ENCODE peak calls at places on chromosomes 2 and 18, in ten cellular contexts. D is spleen; S is heart right ventricle; W is A549; C is aorta; V is MM.1S; K is iPS DF 6.9; O is CD4-positive, CD25-positive, alpha-beta regulatory T cell; X is A673; A is CD8-positive, alpha-beta memory T cell. U is an unnamed sample. For H3K4me1, the result is how much of the 10 kb centered on the place peaks cover.

GRCh38 chr2:196208915-196209314 is 37.5 kb upstream of the STK17B start:
- DNase-seq in D (no peak), S (no peak), W (no peak), C (no peak), V (no peak), K (no peak), O (no peak), X (no peak), A (no peak), U (no peak)

GRCh38 chr2:236894791-236895190 is 190.9 kb upstream of the COPS8 start:
- DNase-seq in D (no peak), S (no peak), W (no peak), C (no peak), V (no peak), K (no peak), O (no peak), X (no peak), A (no peak), U (no peak)

GRCh38 chr2:212974692-212975091 is 176.7 kb downstream of the IKZF2 start:
- DNase-seq in D (no peak), S (no peak), W (no peak), C (no peak), V (no peak), K (no peak), O (no peak), X (no peak), A (no peak), U (no peak)

GRCh38 chr2:58805126-58805525 is 564.0 kb upstream of the FANCL start:
- DNase-seq in D (no peak), S (no peak), W (no peak), C (no peak), V (no peak), K (no peak), O (no peak), X (no peak), A (no peak), U (no peak)

GRCh38 chr18:21004721-21005120 is 106.9 kb downstream of the ROCK1 start:
- DNase-seq in D (no peak), S (peak), W (peak), C (no peak), V (no peak), K (no peak), O (no peak), X (peak), A (no peak), U (no peak)

GRCh38 chr2:32074161-32074506 is 10.8 kb downstream of the SPAST start:
- DNase-seq in D (no peak), S (no peak), W (no peak), C (no peak), V (no peak), K (no peak), O (no peak), X (no peak), A (no peak), U (no peak)

GRCh38 chr2:118847447-118848172 is at the start of gene EN1:
- DNase-seq in D (no peak), S (no peak), W (peak), C (no peak), V (no peak), K (no peak), O (peak), X (peak), A (no peak), U (no peak)

GRCh38 chr2:68594674-68595492 is 48.5 kb upstream of the PROKR1 start:
- DNase-seq in D (peak), S (peak), W (peak), C (peak), V (peak), K (peak), O (peak), X (peak), A (peak), U (peak)

GRCh38 chr2:29829841-29830240 is 91.5 kb downstream of the ALK start:
- DNase-seq in D (no peak), S (no peak), W (no peak), C (no peak), V (no peak), K (no peak), O (no peak), X (no peak), A (no peak), U (no peak)

GRCh38 chr2:218273908-218274249 is 3.6 kb downstream of the PNKD start:
- DNase-seq in D (no peak), S (no peak), W (no peak), C (no peak), V (no peak), K (no peak), O (no peak), X (no peak), A (no peak), U (no peak)

GRCh38 chr18:42536442-42536841 is 579.0 kb downstream of the RIT2 start:
- DNase-seq in D (no peak), S (no peak), W (no peak), C (no peak), V (no peak), K (no peak), O (no peak), X (no peak), A (no peak), U (no peak)

GRCh38 chr2:152740743-152741328 is 22.4 kb downstream of the ARL6IP6 start:
- DNase-seq in D (no peak), S (no peak), W (peak), C (no peak), V (peak), K (no peak), O (peak), X (peak), A (peak), U (no peak)

GRCh38 chr2:120383631-120384477 is 37.9 kb downstream of the INHBB start:
- DNase-seq in D (peak), S (no peak), W (no peak), C (peak), V (no peak), K (no peak), O (no peak), X (no peak), A (no peak), U (peak)

GRCh38 chr2:157460384-157460837 is 16.5 kb upstream of the CYTIP start:
- DNase-seq in D (no peak), S (no peak), W (peak), C (no peak), V (no peak), K (no peak), O (no peak), X (no peak), A (no peak), U (no peak)

GRCh38 chr18:77124452-77124922 is 8.1 kb downstream of the MBP start:
- DNase-seq in D (peak), S (no peak), W (no peak), C (peak), V (no peak), K (no peak), O (peak), X (peak), A (peak), U (no peak)

GRCh38 chr2:8657423-8658062 is 24.3 kb upstream of the ID2 start:
- DNase-seq in D (peak), S (no peak), W (no peak), C (no peak), V (no peak), K (no peak), O (no peak), X (no peak), A (no peak), U (no peak)

GRCh38 chr2:241798081-241798630 is 10.8 kb upstream of the NEU4 start:
- DNase-seq in D (peak), S (no peak), W (no peak), C (peak), V (no peak), K (no peak), O (no peak), X (no peak), A (no peak), U (peak)

GRCh38 chr18:68713131-68713530 is 1.8 kb downstream of the TMX3 start:
- DNase-seq in D (no peak), S (no peak), W (no peak), C (no peak), V (no peak), K (no peak), O (no peak), X (no peak), A (no peak), U (no peak)

GRCh38 chr2:37713258-37713700 is 41.8 kb upstream of the CDC42EP3 start:
- DNase-seq in D (no peak), S (no peak), W (no peak), C (no peak), V (peak), K (no peak), O (peak), X (no peak), A (no peak), U (no peak)

GRCh38 chr2:12321017-12321641 is 395.6 kb upstream of the TRIB2 start:
- DNase-seq in D (no peak), S (peak), W (no peak), C (peak), V (no peak), K (no peak), O (no peak), X (peak), A (no peak), U (no peak)

GRCh38 chr2:100976634-100977391 is 25.3 kb upstream of the RPL31 start:
- DNase-seq in D (no peak), S (no peak), W (no peak), C (no peak), V (no peak), K (no peak), O (no peak), X (peak), A (no peak), U (peak)

GRCh38 chr2:157559061-157559460 is 69.6 kb downstream of the ACVR1C start:
- DNase-seq in D (no peak), S (no peak), W (no peak), C (no peak), V (no peak), K (no peak), O (no peak), X (no peak), A (no peak), U (no peak)

GRCh38 chr18:24546304-24546703 is 85.9 kb downstream of the HRH4 start:
- DNase-seq in D (no peak), S (no peak), W (no peak), C (no peak), V (no peak), K (no peak), O (no peak), X (no peak), A (no peak), U (no peak)
- H3K4me1 ChIP-seq in D (under half), S (under half), W (under half), C (under half), V (under half), K (under half), O (under half), X (under half), A (under half), U (under half)

DNA sequence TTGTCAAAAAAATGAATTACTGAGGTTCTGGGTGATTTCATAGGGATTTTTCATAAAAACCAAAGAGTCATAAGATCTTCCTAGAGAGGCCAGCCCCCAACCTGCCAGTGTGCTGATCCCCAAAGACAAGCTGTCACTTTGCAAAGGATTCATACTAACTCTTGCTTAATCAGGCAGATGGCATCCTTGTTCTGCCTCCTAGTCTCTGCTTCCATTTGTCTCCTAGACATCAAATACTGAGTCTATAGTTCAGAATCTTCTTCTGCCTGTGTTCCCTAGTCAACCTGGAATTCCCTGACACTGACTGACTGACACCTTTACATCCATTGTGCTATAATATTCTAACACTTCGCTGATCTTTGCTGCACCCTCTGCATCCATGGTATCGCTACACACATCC is 84.9 kb downstream of the SLC8A1 start:
- DNase-seq in D (no peak), S (no peak), W (no peak), C (no peak), V (no peak), K (no peak), O (no peak), X (no peak), A (no peak), U (no peak)
- H3K4me1 ChIP-seq in D (under half), S (half or more), W (under half), C (under half), V (under half), K (under half), O (under half), X (under half), A (under half), U (under half)

GRCh38 chr2:27082773-27083409 is 3.7 kb upstream of the KHK start:
- DNase-seq in D (peak), S (no peak), W (no peak), C (no peak), V (no peak), K (no peak), O (no peak), X (no peak), A (no peak), U (no peak)

GRCh38 chr2:27084297-27085061 is 2.1 kb upstream of the KHK start:
- DNase-seq in D (peak), S (no peak), W (no peak), C (no peak), V (no peak), K (no peak), O (no peak), X (no peak), A (no peak), U (no peak)

GRCh38 chr2:27085062-27085669 is 1.4 kb upstream of the KHK start:
- DNase-seq in D (peak), S (no peak), W (no peak), C (no peak), V (no peak), K (no peak), O (no peak), X (no peak), A (no peak), U (no peak)

GRCh38 chr2:27081984-27082772 is 3.8 kb downstream of the EMILIN1 start:
- DNase-seq in D (peak), S (no peak), W (no peak), C (no peak), V (no peak), K (no peak), O (no peak), X (no peak), A (no peak), U (no peak)

GRCh38 chr2:27083410-27084296 is 2.9 kb upstream of the KHK start:
- DNase-seq in D (peak), S (no peak), W (no peak), C (no peak), V (no peak), K (no peak), O (no peak), X (no peak), A (no peak), U (no peak)
- H3K4me1 ChIP-seq in D (half or more), S (half or more), W (under half), C (under half), V (under half), K (under half), O (under half), X (under half), A (under half), U (half or more)

DNA sequence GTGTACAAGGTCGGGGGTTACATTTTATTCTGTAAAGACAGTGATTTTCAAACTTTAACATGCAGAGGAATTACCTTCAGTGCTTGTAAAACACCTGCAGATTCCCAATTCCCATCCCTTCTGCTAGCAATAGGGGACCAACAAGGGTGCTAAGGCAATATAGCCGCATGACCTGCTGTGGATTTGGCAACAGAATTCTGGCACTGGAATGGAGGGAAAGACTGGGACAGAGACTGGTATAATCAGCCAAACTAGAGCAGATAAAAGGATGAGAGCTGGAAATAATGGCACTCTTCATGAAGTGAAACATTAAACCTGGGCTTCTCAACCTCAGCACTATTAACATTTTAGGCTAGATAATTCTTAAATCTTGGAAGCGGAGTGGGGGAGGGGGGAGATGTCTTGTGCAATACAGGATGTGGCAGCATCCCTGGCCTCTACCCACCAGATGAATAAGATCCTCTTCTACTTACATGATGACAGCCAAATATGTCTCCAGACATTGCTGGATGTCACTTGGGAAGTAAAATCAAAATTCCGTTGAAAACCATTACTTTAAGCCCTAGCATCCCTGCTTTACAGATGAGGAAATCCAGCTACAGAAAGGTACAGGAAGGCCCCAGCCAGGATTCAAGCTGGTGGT is 1.8 kb downstream of the EVA1A start:
- DNase-seq in D (no peak), S (no peak), W (no peak), C (no peak), V (no peak), K (no peak), O (no peak), X (no peak), A (no peak), U (no peak)
- H3K4me1 ChIP-seq in D (under half), S (under half), W (under half), C (under half), V (under half), K (under half), O (under half), X (under half), A (under half), U (under half)

GRCh38 chr18:25250610-25250859 is 101.4 kb downstream of the ZNF521 start:
- DNase-seq in D (no peak), S (no peak), W (no peak), C (no peak), V (no peak), K (no peak), O (no peak), X (no peak), A (no peak), U (no peak)
- H3K4me1 ChIP-seq in D (under half), S (under half), W (under half), C (under half), V (under half), K (under half), O (under half), X (under half), A (under half), U (under half)

DNA sequence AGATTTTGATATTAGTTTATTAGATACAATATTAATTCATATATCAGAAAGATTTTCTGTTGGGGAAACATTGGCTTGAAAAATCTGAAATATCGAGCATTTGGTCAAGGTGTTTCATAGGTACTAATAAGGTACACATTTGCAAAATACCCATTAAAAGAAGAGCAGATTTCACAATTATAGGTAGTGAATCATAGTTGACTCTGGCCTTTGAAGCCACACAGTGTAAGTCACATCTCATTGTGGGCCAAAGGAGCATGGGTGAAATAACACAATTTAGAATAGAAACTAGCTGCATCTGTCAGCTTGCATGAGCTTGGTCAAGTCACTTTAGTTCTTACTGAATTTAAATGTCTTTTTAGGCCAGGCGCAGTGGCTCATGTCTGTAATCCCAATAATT is 4.9 kb downstream of the KDM3A start:
- DNase-seq in D (no peak), S (no peak), W (no peak), C (no peak), V (no peak), K (no peak), O (no peak), X (no peak), A (no peak), U (no peak)
- H3K4me1 ChIP-seq in D (half or more), S (half or more), W (under half), C (under half), V (under half), K (under half), O (half or more), X (under half), A (half or more), U (half or more)

GRCh38 chr2:200319587-200320337 is 13.3 kb downstream of the SPATS2L start:
- DNase-seq in D (no peak), S (no peak), W (peak), C (no peak), V (no peak), K (no peak), O (no peak), X (no peak), A (no peak), U (no peak)
- H3K4me1 ChIP-seq in D (under half), S (under half), W (half or more), C (under half), V (under half), K (under half), O (under half), X (under half), A (under half), U (under half)

DNA sequence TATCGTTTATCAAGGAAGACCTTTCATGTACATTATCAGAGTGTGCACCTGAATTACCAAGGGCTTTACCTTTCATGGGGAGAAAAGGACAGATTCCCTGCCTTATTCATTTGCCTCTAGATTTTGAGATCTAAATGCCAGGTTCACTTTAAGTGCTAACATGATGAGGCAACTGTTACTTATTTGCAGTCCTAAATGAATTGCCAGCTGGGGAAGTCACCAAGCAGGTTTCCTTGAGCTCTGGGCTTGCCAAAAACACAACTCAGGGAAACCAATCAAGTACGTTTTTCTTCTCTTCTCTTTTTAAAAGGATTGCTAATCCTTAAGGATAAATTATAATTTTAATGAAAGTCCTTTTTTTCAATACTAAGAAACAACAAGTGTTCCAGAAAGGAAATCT is 70.6 kb downstream of the RTN4 start:
- DNase-seq in D (no peak), S (no peak), W (no peak), C (no peak), V (no peak), K (no peak), O (no peak), X (peak), A (no peak), U (no peak)
- H3K4me1 ChIP-seq in D (half or more), S (half or more), W (under half), C (under half), V (under half), K (under half), O (under half), X (under half), A (under half), U (half or more)

DNA sequence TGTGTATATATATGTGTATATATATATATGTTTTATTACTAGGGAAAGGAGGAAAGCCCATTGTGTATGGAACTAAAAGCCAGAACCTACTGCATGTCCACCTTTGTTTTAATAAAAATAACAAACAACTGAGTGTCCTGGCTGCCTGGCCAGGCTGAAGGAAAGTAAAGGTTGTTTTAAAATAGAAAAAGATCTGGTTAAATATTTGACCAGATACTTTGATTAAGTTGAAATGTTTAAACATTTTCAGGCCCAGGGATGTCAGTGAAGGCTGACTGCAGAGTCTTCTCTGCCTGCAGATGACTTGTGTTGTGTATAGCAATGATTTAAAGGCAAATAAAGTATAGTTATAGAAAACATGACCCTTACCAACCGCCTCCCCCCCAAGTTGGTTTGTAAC is 22.8 kb downstream of the SPTBN1 start:
- DNase-seq in D (no peak), S (no peak), W (no peak), C (no peak), V (no peak), K (no peak), O (no peak), X (no peak), A (no peak), U (no peak)
- H3K4me1 ChIP-seq in D (under half), S (half or more), W (half or more), C (under half), V (under half), K (under half), O (under half), X (under half), A (under half), U (half or more)

GRCh38 chr2:16664809-16665745 is 557 bp downstream of the CYRIA start:
- DNase-seq in D (peak), S (no peak), W (no peak), C (peak), V (no peak), K (no peak), O (no peak), X (no peak), A (no peak), U (no peak)
- H3K4me1 ChIP-seq in D (half or more), S (under half), W (under half), C (under half), V (under half), K (under half), O (under half), X (half or more), A (under half), U (half or more)

U was measured in lower lobe of right lung.